ENCODE peak calls at places on chromosomes 13 and 19, in ten cellular contexts. One of them, this sample, is unnamed.

GRCh38 chr19:30666301-30666803 is 294.2 kb downstream of the ZNF536 start:
- DNase-seq in nephron progenitor cell: peak
- DNase-seq in mucosa of descending colon: no peak
- DNase-seq in CD8-positive, alpha-beta T cell: peak
- DNase-seq in central memory CD4-positive, alpha-beta T cell: no peak
- DNase-seq in ureter: no peak
- DNase-seq in ovary: peak
- DNase-seq in HTR-8/SVneo: peak
- DNase-seq in choroid plexus epithelial cell: peak
- DNase-seq in activated CD4-positive, alpha-beta T cell treated with anti-CD3 and anti-CD28 coated beads for 1 hour: peak
- DNase-seq in this sample: peak

GRCh38 chr19:37928527-37929286 is 21.7 kb downstream of the SIPA1L3 start:
- DNase-seq in activated CD4-positive, alpha-beta T cell treated with anti-CD3 and anti-CD28 coated beads for 1 hour: no peak
- DNase-seq in mucosa of descending colon: peak
- DNase-seq in choroid plexus epithelial cell: no peak
- DNase-seq in nephron progenitor cell: no peak
- DNase-seq in ovary: no peak
- DNase-seq in CD8-positive, alpha-beta T cell: no peak
- DNase-seq in HTR-8/SVneo: no peak
- DNase-seq in ureter: no peak
- DNase-seq in central memory CD4-positive, alpha-beta T cell: no peak
- DNase-seq in this sample: no peak

GRCh38 chr13:113179374-113180230 is 21.2 kb downstream of the PROZ start:
- DNase-seq in ovary: no peak
- DNase-seq in central memory CD4-positive, alpha-beta T cell: peak
- DNase-seq in HTR-8/SVneo: no peak
- DNase-seq in ureter: no peak
- DNase-seq in nephron progenitor cell: no peak
- DNase-seq in mucosa of descending colon: no peak
- DNase-seq in CD8-positive, alpha-beta T cell: peak
- DNase-seq in choroid plexus epithelial cell: peak
- DNase-seq in activated CD4-positive, alpha-beta T cell treated with anti-CD3 and anti-CD28 coated beads for 1 hour: no peak
- DNase-seq in this sample: no peak

GRCh38 chr13:43786766-43787517 is at the start of gene ENOX1:
- DNase-seq in CD8-positive, alpha-beta T cell: no peak
- DNase-seq in HTR-8/SVneo: no peak
- DNase-seq in activated CD4-positive, alpha-beta T cell treated with anti-CD3 and anti-CD28 coated beads for 1 hour: no peak
- DNase-seq in mucosa of descending colon: peak
- DNase-seq in ureter: peak
- DNase-seq in central memory CD4-positive, alpha-beta T cell: no peak
- DNase-seq in choroid plexus epithelial cell: peak
- DNase-seq in ovary: peak
- DNase-seq in nephron progenitor cell: peak
- DNase-seq in this sample: peak

GRCh38 chr13:24630851-24631341 is 49.3 kb upstream of the ATP12A start:
- DNase-seq in choroid plexus epithelial cell: peak
- DNase-seq in mucosa of descending colon: no peak
- DNase-seq in activated CD4-positive, alpha-beta T cell treated with anti-CD3 and anti-CD28 coated beads for 1 hour: no peak
- DNase-seq in central memory CD4-positive, alpha-beta T cell: no peak
- DNase-seq in HTR-8/SVneo: no peak
- DNase-seq in CD8-positive, alpha-beta T cell: no peak
- DNase-seq in ureter: no peak
- DNase-seq in nephron progenitor cell: no peak
- DNase-seq in ovary: no peak
- DNase-seq in this sample: no peak

GRCh38 chr13:28705734-28706133 is 13.0 kb downstream of the SLC46A3 start:
- DNase-seq in HTR-8/SVneo: no peak
- DNase-seq in ovary: no peak
- DNase-seq in nephron progenitor cell: no peak
- DNase-seq in CD8-positive, alpha-beta T cell: no peak
- DNase-seq in central memory CD4-positive, alpha-beta T cell: no peak
- DNase-seq in activated CD4-positive, alpha-beta T cell treated with anti-CD3 and anti-CD28 coated beads for 1 hour: no peak
- DNase-seq in mucosa of descending colon: no peak
- DNase-seq in ureter: no peak
- DNase-seq in choroid plexus epithelial cell: peak
- DNase-seq in this sample: no peak

GRCh38 chr13:39281539-39282150 is 243.4 kb downstream of the NHLRC3 start:
- DNase-seq in mucosa of descending colon: no peak
- DNase-seq in ureter: no peak
- DNase-seq in activated CD4-positive, alpha-beta T cell treated with anti-CD3 and anti-CD28 coated beads for 1 hour: no peak
- DNase-seq in ovary: no peak
- DNase-seq in HTR-8/SVneo: no peak
- DNase-seq in CD8-positive, alpha-beta T cell: no peak
- DNase-seq in choroid plexus epithelial cell: no peak
- DNase-seq in nephron progenitor cell: no peak
- DNase-seq in central memory CD4-positive, alpha-beta T cell: no peak
- DNase-seq in this sample: no peak

GRCh38 chr13:30159446-30159839 is 147.9 kb downstream of the KATNAL1 start:
- DNase-seq in activated CD4-positive, alpha-beta T cell treated with anti-CD3 and anti-CD28 coated beads for 1 hour: no peak
- DNase-seq in central memory CD4-positive, alpha-beta T cell: no peak
- DNase-seq in nephron progenitor cell: no peak
- DNase-seq in CD8-positive, alpha-beta T cell: no peak
- DNase-seq in choroid plexus epithelial cell: peak
- DNase-seq in ovary: no peak
- DNase-seq in HTR-8/SVneo: peak
- DNase-seq in mucosa of descending colon: no peak
- DNase-seq in ureter: no peak
- DNase-seq in this sample: no peak

GRCh38 chr19:58476498-58477015 is 405 bp downstream of the ZNF446 start:
- DNase-seq in ureter: no peak
- DNase-seq in central memory CD4-positive, alpha-beta T cell: no peak
- DNase-seq in CD8-positive, alpha-beta T cell: no peak
- DNase-seq in HTR-8/SVneo: no peak
- DNase-seq in mucosa of descending colon: no peak
- DNase-seq in nephron progenitor cell: no peak
- DNase-seq in choroid plexus epithelial cell: peak
- DNase-seq in activated CD4-positive, alpha-beta T cell treated with anti-CD3 and anti-CD28 coated beads for 1 hour: no peak
- DNase-seq in ovary: no peak
- DNase-seq in this sample: no peak

GRCh38 chr13:20263393-20264044 is 31.4 kb upstream of the GJB6 start:
- DNase-seq in HTR-8/SVneo: no peak
- DNase-seq in choroid plexus epithelial cell: no peak
- DNase-seq in CD8-positive, alpha-beta T cell: no peak
- DNase-seq in nephron progenitor cell: no peak
- DNase-seq in ovary: no peak
- DNase-seq in activated CD4-positive, alpha-beta T cell treated with anti-CD3 and anti-CD28 coated beads for 1 hour: no peak
- DNase-seq in ureter: no peak
- DNase-seq in mucosa of descending colon: no peak
- DNase-seq in central memory CD4-positive, alpha-beta T cell: no peak
- DNase-seq in this sample: no peak

GRCh38 chr13:75648446-75648845 is 12.3 kb downstream of the LMO7 start:
- DNase-seq in mucosa of descending colon: no peak
- DNase-seq in nephron progenitor cell: no peak
- DNase-seq in activated CD4-positive, alpha-beta T cell treated with anti-CD3 and anti-CD28 coated beads for 1 hour: no peak
- DNase-seq in ureter: no peak
- DNase-seq in ovary: no peak
- DNase-seq in central memory CD4-positive, alpha-beta T cell: no peak
- DNase-seq in choroid plexus epithelial cell: no peak
- DNase-seq in CD8-positive, alpha-beta T cell: no peak
- DNase-seq in HTR-8/SVneo: no peak
- DNase-seq in this sample: no peak

GRCh38 chr13:25981060-25981459 is 70.8 kb downstream of the SHISA2 start:
- DNase-seq in nephron progenitor cell: no peak
- DNase-seq in choroid plexus epithelial cell: no peak
- DNase-seq in activated CD4-positive, alpha-beta T cell treated with anti-CD3 and anti-CD28 coated beads for 1 hour: no peak
- DNase-seq in mucosa of descending colon: no peak
- DNase-seq in CD8-positive, alpha-beta T cell: no peak
- DNase-seq in ovary: no peak
- DNase-seq in ureter: no peak
- DNase-seq in central memory CD4-positive, alpha-beta T cell: no peak
- DNase-seq in HTR-8/SVneo: no peak
- DNase-seq in this sample: no peak

GRCh38 chr19:55526216-55527196 is 10.4 kb downstream of the SBK2 start:
- DNase-seq in ureter: peak
- DNase-seq in nephron progenitor cell: peak
- DNase-seq in activated CD4-positive, alpha-beta T cell treated with anti-CD3 and anti-CD28 coated beads for 1 hour: no peak
- DNase-seq in choroid plexus epithelial cell: peak
- DNase-seq in HTR-8/SVneo: no peak
- DNase-seq in ovary: peak
- DNase-seq in mucosa of descending colon: peak
- DNase-seq in central memory CD4-positive, alpha-beta T cell: no peak
- DNase-seq in CD8-positive, alpha-beta T cell: no peak
- DNase-seq in this sample: no peak

GRCh38 chr13:112079696-112080095 is 12.7 kb downstream of the SOX1 start:
- DNase-seq in mucosa of descending colon: no peak
- DNase-seq in ovary: no peak
- DNase-seq in nephron progenitor cell: no peak
- DNase-seq in HTR-8/SVneo: no peak
- DNase-seq in activated CD4-positive, alpha-beta T cell treated with anti-CD3 and anti-CD28 coated beads for 1 hour: no peak
- DNase-seq in central memory CD4-positive, alpha-beta T cell: no peak
- DNase-seq in choroid plexus epithelial cell: no peak
- DNase-seq in ureter: peak
- DNase-seq in CD8-positive, alpha-beta T cell: no peak
- DNase-seq in this sample: no peak

GRCh38 chr13:71922191-71922590 is 55.2 kb upstream of the DACH1 start:
- DNase-seq in choroid plexus epithelial cell: peak
- DNase-seq in HTR-8/SVneo: no peak
- DNase-seq in ureter: no peak
- DNase-seq in mucosa of descending colon: no peak
- DNase-seq in central memory CD4-positive, alpha-beta T cell: no peak
- DNase-seq in ovary: no peak
- DNase-seq in activated CD4-positive, alpha-beta T cell treated with anti-CD3 and anti-CD28 coated beads for 1 hour: no peak
- DNase-seq in nephron progenitor cell: no peak
- DNase-seq in CD8-positive, alpha-beta T cell: no peak
- DNase-seq in this sample: no peak

GRCh38 chr19:18156841-18157464 is 4.0 kb downstream of the PIK3R2 start:
- DNase-seq in HTR-8/SVneo: peak
- DNase-seq in ureter: peak
- DNase-seq in mucosa of descending colon: peak
- DNase-seq in choroid plexus epithelial cell: peak
- DNase-seq in ovary: peak
- DNase-seq in nephron progenitor cell: no peak
- DNase-seq in activated CD4-positive, alpha-beta T cell treated with anti-CD3 and anti-CD28 coated beads for 1 hour: no peak
- DNase-seq in CD8-positive, alpha-beta T cell: no peak
- DNase-seq in central memory CD4-positive, alpha-beta T cell: no peak
- DNase-seq in this sample: no peak

GRCh38 chr19:47032171-47032811 is 12.7 kb downstream of the NPAS1 start:
- DNase-seq in HTR-8/SVneo: no peak
- DNase-seq in activated CD4-positive, alpha-beta T cell treated with anti-CD3 and anti-CD28 coated beads for 1 hour: peak
- DNase-seq in mucosa of descending colon: no peak
- DNase-seq in nephron progenitor cell: peak
- DNase-seq in central memory CD4-positive, alpha-beta T cell: peak
- DNase-seq in choroid plexus epithelial cell: peak
- DNase-seq in CD8-positive, alpha-beta T cell: peak
- DNase-seq in ovary: no peak
- DNase-seq in ureter: no peak
- DNase-seq in this sample: peak

GRCh38 chr13:21668665-21669599 is 1.9 kb upstream of the FGF9 start:
- DNase-seq in HTR-8/SVneo: no peak
- DNase-seq in mucosa of descending colon: peak
- DNase-seq in CD8-positive, alpha-beta T cell: peak
- DNase-seq in activated CD4-positive, alpha-beta T cell treated with anti-CD3 and anti-CD28 coated beads for 1 hour: no peak
- DNase-seq in ovary: peak
- DNase-seq in central memory CD4-positive, alpha-beta T cell: peak
- DNase-seq in ureter: no peak
- DNase-seq in choroid plexus epithelial cell: peak
- DNase-seq in nephron progenitor cell: peak
- DNase-seq in this sample: peak

GRCh38 chr19:291561-292280 is 518 bp upstream of the PLPP2 start:
- DNase-seq in nephron progenitor cell: no peak
- DNase-seq in CD8-positive, alpha-beta T cell: no peak
- DNase-seq in central memory CD4-positive, alpha-beta T cell: no peak
- DNase-seq in activated CD4-positive, alpha-beta T cell treated with anti-CD3 and anti-CD28 coated beads for 1 hour: no peak
- DNase-seq in choroid plexus epithelial cell: no peak
- DNase-seq in mucosa of descending colon: no peak
- DNase-seq in ovary: no peak
- DNase-seq in HTR-8/SVneo: no peak
- DNase-seq in ureter: no peak
- DNase-seq in this sample: no peak

GRCh38 chr13:29925457-29925856 is 75.0 kb upstream of the UBL3 start:
- DNase-seq in central memory CD4-positive, alpha-beta T cell: no peak
- DNase-seq in activated CD4-positive, alpha-beta T cell treated with anti-CD3 and anti-CD28 coated beads for 1 hour: no peak
- DNase-seq in mucosa of descending colon: no peak
- DNase-seq in CD8-positive, alpha-beta T cell: no peak
- DNase-seq in HTR-8/SVneo: no peak
- DNase-seq in ovary: no peak
- DNase-seq in nephron progenitor cell: no peak
- DNase-seq in ureter: peak
- DNase-seq in choroid plexus epithelial cell: peak
- DNase-seq in this sample: no peak